ENCODE peak calls at places on chromosomes 16 and 17, in seven cellular contexts. Z, U, D, F, E, Y and I are unnamed samples.

GRCh38 chr17:34665803-34666763 is 86.7 kb downstream of the TMEM132E start:
- DNase-seq in Z (no peak), U (no peak), D (no peak), F (no peak), E (no peak), Y (no peak), I (no peak)

GRCh38 chr17:73560661-73561060 is 83.6 kb downstream of the SDK2 start:
- DNase-seq in Z (no peak), U (no peak), D (no peak), F (no peak), E (no peak), Y (no peak), I (no peak)

GRCh38 chr16:70770968-70771552 is 29.9 kb downstream of the VAC14 start:
- DNase-seq in Z (peak), U (peak), D (peak), F (peak), E (peak), Y (no peak), I (peak)

GRCh38 chr16:86195863-86196630 is 297.1 kb downstream of the IRF8 start:
- DNase-seq in Z (no peak), U (no peak), D (no peak), F (no peak), E (no peak), Y (no peak), I (no peak)

GRCh38 chr17:18257747-18258355 is 687 bp downstream of the FLII start:
- DNase-seq in Z (peak), U (peak), D (peak), F (peak), E (peak), Y (no peak), I (peak)

GRCh38 chr16:19879241-19879792 is 5.3 kb downstream of the GPRC5B start:
- DNase-seq in Z (no peak), U (peak), D (no peak), F (no peak), E (no peak), Y (no peak), I (no peak)

GRCh38 chr16:79272141-79272577 is 328.4 kb downstream of the MAF start:
- DNase-seq in Z (no peak), U (no peak), D (no peak), F (no peak), E (no peak), Y (no peak), I (no peak)

GRCh38 chr16:31428638-31429247 is 583 bp upstream of the COX6A2 start:
- DNase-seq in Z (no peak), U (no peak), D (no peak), F (no peak), E (no peak), Y (no peak), I (no peak)

GRCh38 chr17:61647044-61647443 is 56.0 kb upstream of the NACA2 start:
- DNase-seq in Z (no peak), U (peak), D (no peak), F (peak), E (no peak), Y (peak), I (peak)

GRCh38 chr16:68902376-68903345 is 59.3 kb downstream of the TANGO6 start:
- DNase-seq in Z (peak), U (peak), D (peak), F (peak), E (no peak), Y (no peak), I (peak)

GRCh38 chr17:13525876-13526275 is 75.9 kb downstream of the HS3ST3A1 start:
- DNase-seq in Z (no peak), U (no peak), D (no peak), F (no peak), E (no peak), Y (no peak), I (no peak)

GRCh38 chr16:3187798-3188674 is at the start of gene OR1F1:
- DNase-seq in Z (peak), U (peak), D (no peak), F (peak), E (no peak), Y (peak), I (peak)

GRCh38 chr17:56260421-56260820 is 107.1 kb downstream of the ANKFN1 start:
- DNase-seq in Z (no peak), U (peak), D (no peak), F (no peak), E (no peak), Y (no peak), I (peak)

GRCh38 chr17:68196394-68197090 is 51.3 kb upstream of the AMZ2 start:
- DNase-seq in Z (no peak), U (no peak), D (no peak), F (no peak), E (no peak), Y (no peak), I (no peak)

GRCh38 chr17:30468465-30468864 is 8.7 kb upstream of the GOSR1 start:
- DNase-seq in Z (no peak), U (no peak), D (no peak), F (no peak), E (no peak), Y (no peak), I (no peak)

GRCh38 chr16:89723279-89724250 is 2.2 kb downstream of the ZNF276 start:
- DNase-seq in Z (no peak), U (peak), D (no peak), F (no peak), E (peak), Y (no peak), I (no peak)
- H3K4me3 ChIP-seq in Z (peak), U (no peak), D (peak), F (peak), E (peak), Y (peak), I (peak)

GRCh38 chr17:79842656-79843474 is 3.6 kb upstream of the CBX4 start:
- DNase-seq in Z (no peak), U (no peak), D (peak), F (no peak), E (no peak), Y (no peak), I (peak)
- TF ChIP-seq CTCF in Z (no peak), U (no peak), D (no peak), F (peak), E (no peak), Y (no peak), I (no peak)

DNA sequence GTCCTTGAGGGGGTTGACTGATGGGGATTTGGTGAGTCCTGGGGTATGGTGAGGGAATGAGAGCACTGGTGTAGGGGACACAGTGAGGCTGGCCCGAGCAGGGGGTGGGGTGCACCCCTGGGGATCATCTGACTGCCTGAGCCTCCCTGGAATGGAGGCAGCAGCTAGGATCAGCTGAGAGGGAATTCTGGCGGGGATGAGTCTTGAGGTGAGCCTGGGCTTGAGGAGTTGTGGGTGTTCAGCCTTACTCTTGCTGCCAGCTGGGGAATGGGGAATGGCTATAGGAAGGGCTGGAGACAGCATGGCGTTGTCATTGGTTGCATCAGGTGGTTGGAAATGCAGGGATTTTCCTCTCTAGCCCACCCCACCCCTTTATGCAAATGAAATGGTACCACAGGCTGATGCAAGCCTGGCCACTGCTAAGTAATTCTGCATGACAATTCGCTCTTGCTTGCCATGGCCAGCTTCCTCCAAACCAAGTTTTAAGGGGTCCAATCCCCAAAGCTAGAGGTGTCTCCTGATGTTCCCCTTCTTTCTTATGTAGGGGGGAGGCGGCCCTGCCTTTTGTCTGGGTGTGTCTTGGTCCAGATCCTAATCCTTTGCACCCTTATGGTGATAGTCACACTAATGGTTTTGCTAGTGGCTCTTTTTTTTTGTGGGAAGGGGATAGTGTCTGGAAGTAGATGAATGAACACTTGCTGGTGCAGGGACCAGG is 7.5 kb downstream of the NFE2L1 start:
- DNase-seq in Z (peak), U (peak), D (no peak), F (no peak), E (no peak), Y (peak), I (peak)
- H3K4me3 ChIP-seq in Z (no peak), U (no peak), D (no peak), F (no peak), E (no peak), Y (no peak), I (peak)

GRCh38 chr17:4936436-4936835 is 3.4 kb downstream of the SLC25A11 start:
- DNase-seq in Z (no peak), U (no peak), D (no peak), F (no peak), E (no peak), Y (no peak), I (no peak)

GRCh38 chr17:4935650-4936049 is 3.6 kb downstream of the GP1BA start:
- DNase-seq in Z (no peak), U (no peak), D (no peak), F (no peak), E (no peak), Y (no peak), I (no peak)

GRCh38 chr17:4933646-4934045 is 1.6 kb downstream of the GP1BA start:
- DNase-seq in Z (no peak), U (no peak), D (no peak), F (no peak), E (no peak), Y (no peak), I (no peak)

GRCh38 chr17:4932756-4933155 is 679 bp downstream of the GP1BA start:
- DNase-seq in Z (no peak), U (no peak), D (no peak), F (no peak), E (no peak), Y (no peak), I (no peak)

GRCh38 chr17:4934173-4934979 is 2.3 kb downstream of the GP1BA start:
- DNase-seq in Z (peak), U (peak), D (no peak), F (peak), E (peak), Y (no peak), I (no peak)
- TF ChIP-seq CTCF in Z (no peak), U (peak), D (no peak), F (peak), E (no peak), Y (peak), I (peak)

GRCh38 chr16:88569614-88569984 is 604 bp upstream of the ZC3H18 start:
- DNase-seq in Z (no peak), U (peak), D (no peak), F (no peak), E (peak), Y (no peak), I (no peak)
- H3K4me3 ChIP-seq in Z (peak), U (peak), D (peak), F (peak), E (peak), Y (peak), I (peak)

GRCh38 chr17:82872591-82873520 is 33.0 kb upstream of the ZNF750 start:
- DNase-seq in Z (no peak), U (no peak), D (no peak), F (no peak), E (no peak), Y (no peak), I (no peak)

GRCh38 chr17:82870541-82870940 is 30.7 kb upstream of the ZNF750 start:
- DNase-seq in Z (no peak), U (no peak), D (no peak), F (no peak), E (no peak), Y (no peak), I (no peak)

GRCh38 chr17:82870091-82870491 is 30.3 kb upstream of the ZNF750 start:
- DNase-seq in Z (no peak), U (no peak), D (no peak), F (no peak), E (no peak), Y (no peak), I (no peak)

GRCh38 chr17:82871776-82872561 is 32.1 kb upstream of the ZNF750 start:
- DNase-seq in Z (no peak), U (no peak), D (no peak), F (no peak), E (no peak), Y (no peak), I (no peak)

GRCh38 chr17:82871056-82871775 is 31.4 kb upstream of the ZNF750 start:
- DNase-seq in Z (no peak), U (no peak), D (no peak), F (no peak), E (no peak), Y (no peak), I (no peak)
- TF ChIP-seq CTCF in Z (no peak), U (no peak), D (no peak), F (no peak), E (no peak), Y (no peak), I (no peak)

GRCh38 chr17:45171338-45172231 is 9.9 kb downstream of the HEXIM2 start:
- DNase-seq in Z (peak), U (no peak), D (peak), F (no peak), E (no peak), Y (no peak), I (no peak)
- H3K4me3 ChIP-seq in Z (peak), U (no peak), D (no peak), F (peak), E (no peak), Y (peak), I (peak)

GRCh38 chr17:28727727-28728363 is 743 bp upstream of the NEK8 start:
- DNase-seq in Z (peak), U (peak), D (peak), F (peak), E (peak), Y (no peak), I (peak)
- TF ChIP-seq CTCF in Z (peak), U (peak), D (no peak), F (peak), E (no peak), Y (peak), I (peak)